ENCODE peak calls at places on chromosomes 3 and 15, in eight cellular contexts. W is fibroblast of the conjunctiva, L is RPMI7951, X is GM04503, F is mucosa of gallbladder, B is left ventricle myocardium superior, S is H9, V is H7. P is an unnamed sample.

GRCh38 chr3:63869929-63870328 is 6.3 kb downstream of the ATXN7 start:
- DNase-seq in F (no peak), V (no peak), X (no peak), S (no peak), B (no peak), W (no peak), L (no peak), P (peak)

GRCh38 chr3:39804951-39805350 is 4.5 kb upstream of the MYRIP start:
- DNase-seq in V (no peak), F (no peak), L (no peak), W (no peak), S (no peak), B (no peak), X (no peak), P (no peak)

GRCh38 chr3:108493862-108494261 is 16.5 kb downstream of the MYH15 start:
- DNase-seq in B (no peak), W (no peak), X (no peak), L (peak), S (peak), F (no peak), V (peak), P (peak)

GRCh38 chr3:77526573-77526972 is 486.7 kb downstream of the ROBO2 start:
- DNase-seq in F (no peak), V (no peak), S (no peak), X (no peak), B (no peak), W (no peak), L (no peak), P (no peak)

GRCh38 chr15:82114660-82115059 is 68.8 kb upstream of the MEX3B start:
- DNase-seq in F (no peak), S (no peak), W (no peak), B (no peak), L (no peak), X (no peak), V (no peak), P (no peak)

GRCh38 chr15:41233367-41233771 is 2.3 kb downstream of the CHP1 start:
- DNase-seq in F (no peak), W (peak), S (no peak), V (no peak), L (peak), B (no peak), X (peak), P (peak)

GRCh38 chr3:9825461-9826040 is 15.5 kb downstream of the TTLL3 start:
- DNase-seq in V (no peak), B (peak), X (no peak), S (no peak), W (no peak), L (no peak), F (no peak), P (no peak)

GRCh38 chr3:4855676-4856075 is 123.6 kb upstream of the BHLHE40 start:
- DNase-seq in X (no peak), S (no peak), L (no peak), F (no peak), V (no peak), W (no peak), B (no peak), P (no peak)

GRCh38 chr15:33201376-33202189 is 7.1 kb upstream of the FMN1 start:
- DNase-seq in L (peak), V (peak), F (peak), W (no peak), B (no peak), X (no peak), S (peak), P (peak)

GRCh38 chr15:31304736-31305365 is 21.8 kb upstream of the KLF13 start:
- DNase-seq in V (no peak), S (no peak), F (peak), W (no peak), X (no peak), L (peak), B (no peak), P (no peak)

GRCh38 chr3:71269896-71270295 is 313.6 kb downstream of the FOXP1 start:
- DNase-seq in X (no peak), W (no peak), F (no peak), S (no peak), B (no peak), V (no peak), L (no peak), P (no peak)

GRCh38 chr3:127373701-127374625 is 86.1 kb upstream of the PRR20G start:
- DNase-seq in S (peak), W (no peak), L (peak), F (no peak), X (no peak), B (no peak), V (peak), P (no peak)

P was measured in RKO.